ENCODE peak calls at places on chromosomes 12 and 14, in ten cellular contexts. One of them, this sample, is unnamed. For H3K36me3 and H3K27me3, the result is how much of the 10 kb centered on the place peaks cover.

GRCh38 chr12:92814584-92814983 is 111.8 kb downstream of the PLEKHG7 start:
- DNase-seq in hepatocyte: no peak
- DNase-seq in K562: no peak
- DNase-seq in GM23338: no peak
- DNase-seq in MM.1S: no peak
- DNase-seq in tibial nerve: no peak
- DNase-seq in left ventricle myocardium inferior: no peak
- DNase-seq in psoas muscle: no peak
- DNase-seq in heart left ventricle: no peak
- DNase-seq in IMR-90: no peak
- DNase-seq in this sample: no peak

GRCh38 chr12:48023386-48023785 is 19.1 kb upstream of the COL2A1 start:
- DNase-seq in hepatocyte: peak
- DNase-seq in K562: no peak
- DNase-seq in GM23338: peak
- DNase-seq in MM.1S: no peak
- DNase-seq in tibial nerve: no peak
- DNase-seq in left ventricle myocardium inferior: peak
- DNase-seq in psoas muscle: no peak
- DNase-seq in heart left ventricle: peak
- DNase-seq in IMR-90: no peak
- DNase-seq in this sample: no peak

GRCh38 chr12:46383654-46384450 is 11.3 kb upstream of the SLC38A2 start:
- DNase-seq in hepatocyte: peak
- DNase-seq in K562: peak
- DNase-seq in GM23338: peak
- DNase-seq in MM.1S: peak
- DNase-seq in tibial nerve: peak
- DNase-seq in left ventricle myocardium inferior: peak
- DNase-seq in psoas muscle: peak
- DNase-seq in heart left ventricle: peak
- DNase-seq in IMR-90: peak
- DNase-seq in this sample: peak

GRCh38 chr12:53069621-53070410 is 9.4 kb downstream of the SPRYD3 start:
- DNase-seq in hepatocyte: no peak
- DNase-seq in K562: no peak
- DNase-seq in GM23338: no peak
- DNase-seq in MM.1S: no peak
- DNase-seq in tibial nerve: peak
- DNase-seq in left ventricle myocardium inferior: peak
- DNase-seq in psoas muscle: peak
- DNase-seq in heart left ventricle: no peak
- DNase-seq in IMR-90: no peak
- DNase-seq in this sample: no peak

GRCh38 chr14:61145903-61146411 is 135.2 kb downstream of the TMEM30B start:
- DNase-seq in hepatocyte: peak
- DNase-seq in K562: no peak
- DNase-seq in GM23338: no peak
- DNase-seq in MM.1S: no peak
- DNase-seq in tibial nerve: no peak
- DNase-seq in left ventricle myocardium inferior: no peak
- DNase-seq in psoas muscle: no peak
- DNase-seq in heart left ventricle: no peak
- DNase-seq in IMR-90: peak
- DNase-seq in this sample: no peak

GRCh38 chr12:107442593-107442992 is 243.0 kb upstream of the PWP1 start:
- DNase-seq in hepatocyte: no peak
- DNase-seq in K562: no peak
- DNase-seq in GM23338: no peak
- DNase-seq in MM.1S: no peak
- DNase-seq in tibial nerve: no peak
- DNase-seq in left ventricle myocardium inferior: no peak
- DNase-seq in psoas muscle: no peak
- DNase-seq in heart left ventricle: no peak
- DNase-seq in IMR-90: peak
- DNase-seq in this sample: no peak

GRCh38 chr12:14960548-14961465 is 594 bp downstream of the ARHGDIB start:
- DNase-seq in hepatocyte: no peak
- DNase-seq in K562: peak
- DNase-seq in GM23338: peak
- DNase-seq in MM.1S: peak
- DNase-seq in tibial nerve: no peak
- DNase-seq in left ventricle myocardium inferior: peak
- DNase-seq in psoas muscle: no peak
- DNase-seq in heart left ventricle: peak
- DNase-seq in IMR-90: peak
- DNase-seq in this sample: peak

GRCh38 chr12:44154128-44154527 is 318.2 kb downstream of the TMEM117 start:
- DNase-seq in hepatocyte: no peak
- DNase-seq in K562: no peak
- DNase-seq in GM23338: no peak
- DNase-seq in MM.1S: no peak
- DNase-seq in tibial nerve: no peak
- DNase-seq in left ventricle myocardium inferior: no peak
- DNase-seq in psoas muscle: no peak
- DNase-seq in heart left ventricle: no peak
- DNase-seq in IMR-90: peak
- DNase-seq in this sample: no peak

GRCh38 chr14:68147331-68147730 is 327.8 kb downstream of the RAD51B start:
- DNase-seq in hepatocyte: no peak
- DNase-seq in K562: no peak
- DNase-seq in GM23338: no peak
- DNase-seq in MM.1S: no peak
- DNase-seq in tibial nerve: no peak
- DNase-seq in left ventricle myocardium inferior: no peak
- DNase-seq in psoas muscle: no peak
- DNase-seq in heart left ventricle: no peak
- DNase-seq in IMR-90: no peak
- DNase-seq in this sample: no peak

GRCh38 chr12:54286042-54286931 is 5.8 kb downstream of the HNRNPA1 start:
- DNase-seq in hepatocyte: peak
- DNase-seq in K562: peak
- DNase-seq in GM23338: peak
- DNase-seq in MM.1S: no peak
- DNase-seq in tibial nerve: no peak
- DNase-seq in left ventricle myocardium inferior: no peak
- DNase-seq in psoas muscle: no peak
- DNase-seq in heart left ventricle: no peak
- DNase-seq in IMR-90: no peak
- DNase-seq in this sample: no peak

GRCh38 chr12:79183946-79184345 is 319.4 kb downstream of the SYT1 start:
- DNase-seq in hepatocyte: no peak
- DNase-seq in K562: no peak
- DNase-seq in GM23338: no peak
- DNase-seq in MM.1S: no peak
- DNase-seq in tibial nerve: no peak
- DNase-seq in left ventricle myocardium inferior: no peak
- DNase-seq in psoas muscle: no peak
- DNase-seq in heart left ventricle: no peak
- DNase-seq in IMR-90: peak
- DNase-seq in this sample: no peak

GRCh38 chr12:10027311-10028099 is 3.0 kb upstream of the CLEC9A start:
- DNase-seq in hepatocyte: no peak
- DNase-seq in K562: no peak
- DNase-seq in GM23338: no peak
- DNase-seq in MM.1S: no peak
- DNase-seq in tibial nerve: no peak
- DNase-seq in left ventricle myocardium inferior: no peak
- DNase-seq in psoas muscle: no peak
- DNase-seq in heart left ventricle: no peak
- DNase-seq in IMR-90: peak
- DNase-seq in this sample: no peak

DNA sequence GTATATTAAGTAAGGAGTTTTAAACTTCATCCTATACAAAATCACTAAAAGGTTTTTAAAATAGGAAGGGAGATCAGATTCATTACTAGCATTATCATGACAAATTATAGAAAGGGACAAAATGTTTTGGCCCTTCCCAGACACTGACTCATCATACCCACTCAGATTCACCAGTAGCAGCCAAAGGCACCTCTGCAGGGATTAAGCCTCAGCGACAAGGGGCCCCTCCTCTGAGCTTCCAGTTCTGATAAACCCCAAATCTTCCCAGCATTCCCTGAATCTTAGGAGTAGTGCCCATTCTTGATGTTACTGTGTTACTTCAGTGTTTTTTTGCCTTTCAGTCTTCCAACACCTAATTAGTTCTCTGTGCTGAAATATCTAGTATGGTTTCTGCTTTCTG is 14.5 kb downstream of the KRAS start:
- DNase-seq in hepatocyte: no peak
- DNase-seq in K562: no peak
- DNase-seq in GM23338: no peak
- DNase-seq in MM.1S: no peak
- DNase-seq in tibial nerve: no peak
- DNase-seq in left ventricle myocardium inferior: no peak
- DNase-seq in psoas muscle: no peak
- DNase-seq in heart left ventricle: no peak
- DNase-seq in IMR-90: peak
- DNase-seq in this sample: no peak
- H3K36me3 ChIP-seq in hepatocyte: under half
- H3K36me3 ChIP-seq in K562: under half
- H3K36me3 ChIP-seq in GM23338: under half
- H3K36me3 ChIP-seq in MM.1S: under half
- H3K36me3 ChIP-seq in tibial nerve: under half
- H3K36me3 ChIP-seq in left ventricle myocardium inferior: under half
- H3K36me3 ChIP-seq in psoas muscle: under half
- H3K36me3 ChIP-seq in heart left ventricle: under half
- H3K36me3 ChIP-seq in IMR-90: under half
- H3K36me3 ChIP-seq in this sample: under half

DNA sequence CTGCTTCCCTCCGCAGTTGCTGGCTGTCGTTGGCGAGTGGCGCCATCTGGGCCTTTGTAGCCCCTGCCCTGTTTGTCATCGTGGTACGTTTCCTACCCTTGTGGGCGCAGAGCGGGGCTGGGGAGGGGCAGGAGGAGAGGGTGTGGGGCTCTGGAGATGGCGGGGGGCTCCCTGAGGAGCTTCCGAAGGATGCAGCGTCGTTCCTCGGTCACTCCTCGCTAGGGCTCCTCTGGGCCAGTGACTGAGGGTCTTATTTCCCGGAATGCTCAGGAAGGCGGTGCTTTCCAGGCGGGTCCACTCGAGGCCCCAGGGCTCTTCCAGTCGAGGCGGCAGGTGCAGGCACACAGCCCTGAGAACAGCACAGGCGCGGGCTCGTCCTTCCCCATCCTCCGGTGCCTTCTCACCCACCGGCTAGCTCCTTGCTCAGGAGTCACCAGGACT is 167.1 kb downstream of the ADGRD1 start:
- DNase-seq in hepatocyte: no peak
- DNase-seq in K562: no peak
- DNase-seq in GM23338: no peak
- DNase-seq in MM.1S: no peak
- DNase-seq in tibial nerve: no peak
- DNase-seq in left ventricle myocardium inferior: no peak
- DNase-seq in psoas muscle: no peak
- DNase-seq in heart left ventricle: peak
- DNase-seq in IMR-90: no peak
- DNase-seq in this sample: no peak
- H3K27me3 ChIP-seq in hepatocyte: under half
- H3K27me3 ChIP-seq in K562: under half
- H3K27me3 ChIP-seq in GM23338: under half
- H3K27me3 ChIP-seq in MM.1S: under half
- H3K27me3 ChIP-seq in tibial nerve: under half
- H3K27me3 ChIP-seq in left ventricle myocardium inferior: under half
- H3K27me3 ChIP-seq in psoas muscle: under half
- H3K27me3 ChIP-seq in heart left ventricle: under half
- H3K27me3 ChIP-seq in IMR-90: under half
- H3K27me3 ChIP-seq in this sample: under half

GRCh38 chr14:24246765-24247212 is 4.4 kb upstream of the TINF2 start:
- DNase-seq in hepatocyte: no peak
- DNase-seq in K562: no peak
- DNase-seq in GM23338: no peak
- DNase-seq in MM.1S: peak
- DNase-seq in tibial nerve: no peak
- DNase-seq in left ventricle myocardium inferior: no peak
- DNase-seq in psoas muscle: no peak
- DNase-seq in heart left ventricle: no peak
- DNase-seq in IMR-90: peak
- DNase-seq in this sample: no peak
- H3K36me3 ChIP-seq in hepatocyte: under half
- H3K36me3 ChIP-seq in K562: under half
- H3K36me3 ChIP-seq in GM23338: under half
- H3K36me3 ChIP-seq in MM.1S: under half
- H3K36me3 ChIP-seq in tibial nerve: under half
- H3K36me3 ChIP-seq in left ventricle myocardium inferior: under half
- H3K36me3 ChIP-seq in psoas muscle: under half
- H3K36me3 ChIP-seq in heart left ventricle: under half
- H3K36me3 ChIP-seq in IMR-90: under half
- H3K36me3 ChIP-seq in this sample: under half

DNA sequence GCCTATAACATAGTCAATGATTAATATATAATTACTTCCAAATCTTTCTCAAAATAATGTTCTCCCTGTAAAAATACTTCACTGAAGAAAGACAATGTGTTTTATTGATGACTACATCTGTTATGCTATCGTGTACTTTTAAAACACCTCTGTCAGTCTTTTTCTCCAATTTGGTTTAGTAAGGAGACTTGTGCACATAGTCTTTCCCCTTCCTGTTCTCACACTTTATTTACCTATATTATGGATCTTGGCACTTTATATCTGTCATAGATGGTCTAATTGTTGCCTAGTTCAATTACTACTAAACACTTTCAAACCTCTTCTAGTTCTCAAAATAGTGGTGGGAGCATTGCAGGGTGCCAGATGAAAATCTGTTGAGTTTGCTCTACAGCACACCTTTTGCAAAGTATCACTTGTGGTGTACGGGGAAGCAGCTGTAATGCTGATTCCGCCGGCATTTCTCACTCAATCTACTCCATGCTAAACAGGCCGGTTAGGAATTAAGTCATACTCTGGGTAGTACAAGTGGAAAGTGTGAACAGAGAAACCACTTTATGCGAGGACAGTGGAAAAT is 1.1 kb upstream of the INSM2 start:
- DNase-seq in hepatocyte: no peak
- DNase-seq in K562: no peak
- DNase-seq in GM23338: no peak
- DNase-seq in MM.1S: no peak
- DNase-seq in tibial nerve: no peak
- DNase-seq in left ventricle myocardium inferior: no peak
- DNase-seq in psoas muscle: no peak
- DNase-seq in heart left ventricle: no peak
- DNase-seq in IMR-90: no peak
- DNase-seq in this sample: no peak
- H3K27me3 ChIP-seq in hepatocyte: half or more
- H3K27me3 ChIP-seq in K562: under half
- H3K27me3 ChIP-seq in GM23338: half or more
- H3K27me3 ChIP-seq in MM.1S: under half
- H3K27me3 ChIP-seq in tibial nerve: under half
- H3K27me3 ChIP-seq in left ventricle myocardium inferior: half or more
- H3K27me3 ChIP-seq in psoas muscle: under half
- H3K27me3 ChIP-seq in heart left ventricle: half or more
- H3K27me3 ChIP-seq in IMR-90: under half
- H3K27me3 ChIP-seq in this sample: under half

GRCh38 chr14:90405755-90406154 is 8.9 kb downstream of the CALM1 start:
- DNase-seq in hepatocyte: no peak
- DNase-seq in K562: no peak
- DNase-seq in GM23338: no peak
- DNase-seq in MM.1S: no peak
- DNase-seq in tibial nerve: no peak
- DNase-seq in left ventricle myocardium inferior: no peak
- DNase-seq in psoas muscle: no peak
- DNase-seq in heart left ventricle: no peak
- DNase-seq in IMR-90: no peak
- DNase-seq in this sample: no peak
- H3K36me3 ChIP-seq in hepatocyte: under half
- H3K36me3 ChIP-seq in K562: half or more
- H3K36me3 ChIP-seq in GM23338: under half
- H3K36me3 ChIP-seq in MM.1S: under half
- H3K36me3 ChIP-seq in tibial nerve: under half
- H3K36me3 ChIP-seq in left ventricle myocardium inferior: half or more
- H3K36me3 ChIP-seq in psoas muscle: under half
- H3K36me3 ChIP-seq in heart left ventricle: under half
- H3K36me3 ChIP-seq in IMR-90: under half
- H3K36me3 ChIP-seq in this sample: half or more